ENCODE peak calls at places on chromosomes 2 and 18, in ten cellular contexts. W is fibroblast of lung, M is adrenal gland, P is left ventricle myocardium inferior, Z is HCT116, E is IMR-90, R is SJCRH30, B is body of pancreas, O is right lobe of liver, L is brain microvascular endothelial cell. Y is an unnamed sample.

GRCh38 chr2:219997341-219997851 is 370.0 kb downstream of the SLC4A3 start:
- DNase-seq in E (peak; percentile 29), W (peak; percentile 50), R (peak; percentile 54), P (peak; percentile 31), B (peak; percentile 25), O (no peak), Z (no peak), M (peak; percentile 76), L (peak; percentile 39), Y (peak; percentile 80)

GRCh38 chr2:113886479-113887383 is 3.2 kb upstream of the ACTR3 start:
- DNase-seq in M (peak; percentile 67), O (peak; percentile 51), P (peak; percentile 24), E (peak; percentile 94), L (peak; percentile 92), R (peak; percentile 32), Z (no peak), B (peak; percentile 27), W (peak; percentile 85), Y (no peak)

GRCh38 chr2:209663149-209663548 is 108.5 kb upstream of the UNC80 start:
- DNase-seq in M (no peak), B (no peak), W (peak; percentile 51), P (no peak), R (peak; percentile 93), E (peak; percentile 0), Z (no peak), L (peak; percentile 55), O (no peak), Y (no peak)

GRCh38 chr2:222309361-222309760 is 10.6 kb upstream of the PAX3 start:
- DNase-seq in Z (no peak), B (no peak), W (no peak), E (no peak), O (no peak), R (no peak), P (no peak), L (no peak), M (no peak), Y (no peak)

GRCh38 chr2:173119069-173119807 is 43.6 kb downstream of the MAP3K20 start:
- DNase-seq in Z (no peak), M (no peak), O (no peak), R (no peak), L (no peak), W (peak; percentile 26), B (peak; percentile 40), E (no peak), P (no peak), Y (peak; percentile 8)

GRCh38 chr18:23106575-23106974 is 28.7 kb upstream of the CABLES1 start:
- DNase-seq in O (no peak), E (peak; percentile 96), L (peak; percentile 96), M (peak; percentile 56), W (peak; percentile 90), B (no peak), R (peak; percentile 83), Z (peak; percentile 88), P (no peak), Y (no peak)

GRCh38 chr2:229726643-229727042 is 12.3 kb upstream of the DNER start:
- DNase-seq in E (no peak), L (no peak), P (no peak), W (no peak), R (no peak), Z (no peak), M (peak; percentile 44), O (peak; percentile 84), B (no peak), Y (no peak)

GRCh38 chr2:3785220-3785889 is 82.0 kb downstream of the DCDC2C start:
- DNase-seq in M (no peak), P (no peak), O (no peak), W (no peak), E (peak; percentile 74), Z (no peak), R (no peak), L (peak; percentile 36), B (no peak), Y (no peak)

GRCh38 chr18:43744960-43745740 is 467.9 kb upstream of the SYT4 start:
- DNase-seq in P (no peak), M (no peak), W (no peak), L (no peak), R (no peak), Z (no peak), E (no peak), B (no peak), O (no peak), Y (no peak)

GRCh38 chr18:38038242-38038641 is 472.6 kb upstream of the CELF4 start:
- DNase-seq in W (no peak), M (no peak), O (no peak), Z (no peak), P (no peak), E (no peak), R (no peak), B (no peak), L (no peak), Y (no peak)

DNA sequence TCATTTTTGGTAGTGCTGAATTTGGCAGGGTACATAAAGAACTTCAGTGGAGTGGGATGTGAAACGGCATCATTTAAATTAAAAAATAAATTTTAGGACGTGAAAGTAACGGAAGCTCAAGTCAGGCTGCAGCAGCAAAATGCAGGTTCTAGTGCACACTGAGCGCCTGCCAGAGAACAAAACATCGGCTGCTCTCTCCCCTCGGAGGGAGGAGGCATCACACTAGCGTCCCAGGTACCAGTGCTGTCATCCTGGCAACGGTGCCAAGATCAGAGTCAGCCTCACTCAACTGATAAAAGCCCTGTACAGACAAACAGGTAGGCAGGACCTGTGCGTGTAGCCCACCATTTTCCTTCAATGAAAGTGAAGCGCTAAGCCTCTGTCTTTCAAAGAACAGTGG is 261.5 kb downstream of the PTGR3 start:
- DNase-seq in M (no peak), B (no peak), W (no peak), E (no peak), Z (no peak), L (no peak), R (no peak), P (no peak), O (no peak), Y (no peak)
- H3K27ac ChIP-seq in M (no peak overlapping the region), B (no peak overlapping the region), W (no peak overlapping the region), E (no peak overlapping the region), Z (no peak overlapping the region), L (peak overlapping the region; percentile 88), R (no peak overlapping the region), P (no peak overlapping the region), O (no peak overlapping the region), Y (no peak overlapping the region)

GRCh38 chr2:96819101-96819875 is 3.2 kb downstream of the CNNM3 start:
- DNase-seq in B (peak; percentile 94), Z (no peak), M (no peak), O (peak; percentile 95), L (no peak), P (peak; percentile 51), E (no peak), W (no peak), R (no peak), Y (no peak)
- H3K27ac ChIP-seq in B (peak overlapping the region; percentile 94), Z (no peak overlapping the region), M (peak overlapping the region; percentile 12), O (peak overlapping the region; percentile 59), L (no peak overlapping the region), P (peak overlapping the region; percentile 60), E (no peak overlapping the region), W (no peak overlapping the region), R (no peak overlapping the region), Y (no peak overlapping the region)

DNA sequence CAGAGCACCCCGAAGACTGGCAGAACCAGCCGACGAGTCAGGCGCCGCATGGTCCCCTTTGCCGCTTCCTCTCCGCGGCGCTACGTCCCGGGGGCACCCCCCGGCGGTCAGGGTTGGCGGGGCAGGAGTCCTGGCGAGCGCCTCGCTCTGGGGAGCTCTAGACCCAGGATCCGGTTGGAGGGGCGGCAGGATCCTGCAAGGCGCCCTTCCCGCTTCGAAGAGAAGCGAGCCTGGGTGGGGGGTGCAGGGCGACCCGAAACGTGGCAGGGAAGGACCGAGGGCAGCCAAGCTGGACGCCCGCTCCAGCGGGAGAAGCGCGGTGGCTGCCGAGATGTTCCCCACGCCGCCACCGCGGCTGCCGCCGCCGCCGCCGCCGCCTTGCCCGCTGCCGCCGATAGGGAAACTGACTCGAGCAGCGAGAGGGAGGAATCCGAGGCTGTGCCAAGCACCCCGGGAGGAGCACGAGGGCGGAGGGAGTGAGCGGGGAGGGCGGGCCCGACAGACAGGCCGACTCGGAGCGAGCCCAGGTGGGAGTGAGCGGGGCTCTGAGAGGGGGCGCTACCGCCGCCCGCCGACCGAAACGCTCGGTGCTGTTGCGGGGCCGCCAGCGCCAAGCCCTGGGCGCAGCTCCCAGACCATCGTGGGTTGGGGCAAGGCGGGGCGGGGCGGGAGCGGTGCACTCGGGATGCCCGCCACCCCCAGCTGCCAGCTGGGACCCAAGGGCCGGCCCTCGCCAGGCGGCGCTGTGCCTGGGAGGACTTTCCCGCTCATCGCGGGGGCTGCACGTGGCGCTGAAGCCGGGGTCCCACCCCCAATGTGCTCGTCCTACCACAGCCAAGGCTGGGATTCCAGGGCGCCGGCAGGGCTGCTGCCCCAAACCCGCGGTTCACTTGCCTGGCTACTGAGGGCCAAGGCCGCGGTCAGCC is at the start of gene GALNT14:
- DNase-seq in P (peak; percentile 44), E (peak; percentile 7), O (peak; percentile 60), W (peak; percentile 19), L (peak; percentile 16), M (peak; percentile 29), Z (no peak), B (peak; percentile 63), R (no peak), Y (peak; percentile 87)
- H3K27ac ChIP-seq in P (no peak within 1 kb of the TSS), E (no peak within 1 kb of the TSS), O (no peak within 1 kb of the TSS), W (no peak within 1 kb of the TSS), L (no peak within 1 kb of the TSS), M (peak within 1 kb of the TSS; percentile 30), Z (peak within 1 kb of the TSS; percentile 54), B (peak within 1 kb of the TSS; percentile 38), R (no peak within 1 kb of the TSS), Y (no peak within 1 kb of the TSS)

GRCh38 chr18:36526611-36527010 is 229.1 kb downstream of the FHOD3 start:
- DNase-seq in Z (no peak), M (no peak), W (no peak), O (no peak), R (no peak), L (no peak), P (no peak), B (no peak), E (peak; percentile 52), Y (no peak)

GRCh38 chr18:36519358-36519757 is 221.8 kb downstream of the FHOD3 start:
- DNase-seq in M (no peak), L (peak; percentile 24), B (no peak), Z (no peak), R (no peak), P (no peak), O (no peak), W (no peak), E (peak; percentile 52), Y (no peak)

GRCh38 chr18:36518839-36519238 is 221.3 kb downstream of the FHOD3 start:
- DNase-seq in Z (no peak), W (no peak), P (no peak), L (no peak), B (no peak), M (peak; percentile 24), E (no peak), O (no peak), R (no peak), Y (no peak)

GRCh38 chr18:36525913-36526312 is 228.4 kb downstream of the FHOD3 start:
- DNase-seq in E (no peak), B (no peak), Z (no peak), O (no peak), M (no peak), L (no peak), R (no peak), P (no peak), W (no peak), Y (no peak)

DNA sequence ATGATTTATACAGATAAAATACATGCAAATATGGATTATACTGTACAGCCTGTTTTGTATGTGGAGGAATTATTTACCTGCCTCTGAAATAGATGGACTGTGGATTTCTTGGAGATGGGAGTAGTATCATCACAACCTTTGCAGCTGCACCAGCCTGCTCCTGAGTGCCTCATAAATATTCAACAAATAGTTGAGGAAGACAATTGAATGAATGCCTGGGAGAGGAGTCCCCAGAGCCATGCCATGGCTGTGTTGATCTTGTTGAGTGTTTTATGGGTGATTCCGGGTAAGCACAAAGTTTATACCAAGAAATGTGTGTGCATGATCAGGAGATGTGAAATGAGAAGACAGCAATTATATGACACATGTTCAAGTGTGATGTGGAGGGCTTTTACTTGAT is 225.0 kb downstream of the FHOD3 start:
- DNase-seq in W (no peak), L (no peak), M (no peak), R (no peak), E (no peak), O (no peak), B (no peak), Z (no peak), P (no peak), Y (no peak)
- H3K27ac ChIP-seq in W (no peak overlapping the region), L (no peak overlapping the region), M (no peak overlapping the region), R (no peak overlapping the region), E (no peak overlapping the region), O (no peak overlapping the region), B (no peak overlapping the region), Z (no peak overlapping the region), P (no peak overlapping the region), Y (no peak overlapping the region)